ENCODE peak calls at places on chromosome 16, in eight cellular contexts. O, E, A, X, C, H, N and I are unnamed samples.

GRCh38 chr16:10663146-10663545 is 31.6 kb downstream of the TEKT5 start:
- DNase-seq in O (no peak), E (no peak), A (no peak), X (no peak), C (peak; percentile 9), H (no peak), N (no peak), I (no peak)

GRCh38 chr16:85897384-85897783 is 1.6 kb upstream of the IRF8 start:
- DNase-seq in O (no peak), E (no peak), A (no peak), X (no peak), C (no peak), H (no peak), N (no peak), I (peak; percentile 20)

GRCh38 chr16:57837305-57838125 is 35.2 kb upstream of the KIFC3 start:
- DNase-seq in O (no peak), E (no peak), A (no peak), X (no peak), C (no peak), H (no peak), N (no peak), I (no peak)

GRCh38 chr16:11089504-11090124 is 145.2 kb downstream of the CLEC16A start:
- DNase-seq in O (no peak), E (no peak), A (no peak), X (no peak), C (peak; percentile 45), H (no peak), N (no peak), I (peak; percentile 61)

GRCh38 chr16:49330562-49331201 is 42.9 kb upstream of the C16orf78 start:
- DNase-seq in O (no peak), E (no peak), A (no peak), X (no peak), C (no peak), H (no peak), N (no peak), I (no peak)

GRCh38 chr16:23194497-23195221 is 12.1 kb downstream of the SCNN1G start:
- DNase-seq in O (no peak), E (no peak), A (no peak), X (no peak), C (no peak), H (no peak), N (no peak), I (no peak)

GRCh38 chr16:84888450-84888849 is 68.7 kb downstream of the CRISPLD2 start:
- DNase-seq in O (no peak), E (no peak), A (no peak), X (no peak), C (no peak), H (no peak), N (no peak), I (no peak)

GRCh38 chr16:526181-527014 is 1.1 kb upstream of the CAPN15 start:
- DNase-seq in O (peak; percentile 35), E (no peak), A (no peak), X (peak; percentile 15), C (peak; percentile 32), H (no peak), N (no peak), I (no peak)

GRCh38 chr16:535446-536405 is 8.2 kb downstream of the CAPN15 start:
- DNase-seq in O (no peak), E (peak; percentile 79), A (peak; percentile 88), X (no peak), C (peak; percentile 59), H (no peak), N (no peak), I (peak; percentile 87)

GRCh38 chr16:69741951-69742904 is 12.5 kb downstream of the NOB1 start:
- DNase-seq in O (no peak), E (no peak), A (peak; percentile 85), X (no peak), C (peak; percentile 68), H (peak; percentile 31), N (no peak), I (peak; percentile 95)

GRCh38 chr16:88405325-88406060 is 22.7 kb downstream of the ZNF469 start:
- DNase-seq in O (no peak), E (no peak), A (no peak), X (no peak), C (peak; percentile 84), H (no peak), N (no peak), I (no peak)

GRCh38 chr16:17331071-17331521 is 139.7 kb downstream of the XYLT1 start:
- DNase-seq in O (no peak), E (no peak), A (no peak), X (no peak), C (peak; percentile 59), H (no peak), N (no peak), I (no peak)

GRCh38 chr16:2928796-2929195 is 17.1 kb downstream of the FLYWCH1 start:
- DNase-seq in O (no peak), E (no peak), A (no peak), X (no peak), C (no peak), H (no peak), N (no peak), I (no peak)

GRCh38 chr16:8237452-8237851 is 352.9 kb downstream of the TMEM114 start:
- DNase-seq in O (no peak), E (no peak), A (no peak), X (no peak), C (no peak), H (no peak), N (no peak), I (no peak)

GRCh38 chr16:117381-118365 is 20.8 kb downstream of the NPRL3 start:
- DNase-seq in O (peak; percentile 62), E (peak; percentile 34), A (peak; percentile 92), X (no peak), C (no peak), H (no peak), N (peak; percentile 75), I (peak; percentile 90)